ENCODE peak calls at places on chromosomes 6 and 20, in five cellular contexts. One of them, this sample, is unnamed.
A peak's percentile ranks its signal among the peaks of the same experiment; 100 is the strongest.

GRCh38 chr6:39296745-39297640 is 17.2 kb downstream of the KCNK17 start:
- DNase-seq in fibroblast of lung: no peak
- DNase-seq in posterior vena cava: peak; percentile 96
- DNase-seq in T-helper 2 cell: no peak
- DNase-seq in Caki2: no peak
- DNase-seq in this sample: no peak

GRCh38 chr6:87742106-87742505 is 40.1 kb upstream of the AKIRIN2 start:
- DNase-seq in fibroblast of lung: no peak
- DNase-seq in Caki2: no peak
- DNase-seq in posterior vena cava: no peak
- DNase-seq in T-helper 2 cell: peak; percentile 62
- DNase-seq in this sample: peak; percentile 21

GRCh38 chr6:145070791-145071190 is 664.5 kb downstream of the EPM2A start:
- DNase-seq in T-helper 2 cell: no peak
- DNase-seq in fibroblast of lung: peak; percentile 68
- DNase-seq in Caki2: no peak
- DNase-seq in posterior vena cava: no peak
- DNase-seq in this sample: no peak

GRCh38 chr6:31792741-31793140 is 2.8 kb downstream of the VARS1 start:
- DNase-seq in Caki2: peak; percentile 72
- DNase-seq in T-helper 2 cell: no peak
- DNase-seq in fibroblast of lung: peak; percentile 70
- DNase-seq in posterior vena cava: no peak
- DNase-seq in this sample: no peak

GRCh38 chr20:59300341-59301081 is at the start of gene EDN3:
- DNase-seq in posterior vena cava: no peak
- DNase-seq in T-helper 2 cell: no peak
- DNase-seq in Caki2: no peak
- DNase-seq in fibroblast of lung: no peak
- DNase-seq in this sample: no peak

GRCh38 chr6:123904228-123904627 is 100.6 kb downstream of the NKAIN2 start:
- DNase-seq in T-helper 2 cell: no peak
- DNase-seq in posterior vena cava: no peak
- DNase-seq in fibroblast of lung: no peak
- DNase-seq in Caki2: no peak
- DNase-seq in this sample: no peak

GRCh38 chr20:51586005-51586440 is 43.5 kb upstream of the NFATC2 start:
- DNase-seq in posterior vena cava: no peak
- DNase-seq in fibroblast of lung: peak; percentile 91
- DNase-seq in T-helper 2 cell: no peak
- DNase-seq in Caki2: peak; percentile 52
- DNase-seq in this sample: no peak

GRCh38 chr6:129440691-129441090 is 269.3 kb downstream of the ARHGAP18 start:
- DNase-seq in fibroblast of lung: peak; percentile 74
- DNase-seq in Caki2: no peak
- DNase-seq in posterior vena cava: peak; percentile 41
- DNase-seq in T-helper 2 cell: no peak
- DNase-seq in this sample: no peak

GRCh38 chr6:128057541-128058335 is 156.9 kb upstream of the THEMIS start:
- DNase-seq in posterior vena cava: no peak
- DNase-seq in fibroblast of lung: peak; percentile 7
- DNase-seq in T-helper 2 cell: no peak
- DNase-seq in Caki2: no peak
- DNase-seq in this sample: no peak

GRCh38 chr6:159252955-159253508 is 83.8 kb downstream of the FNDC1 start:
- DNase-seq in Caki2: peak; percentile 51
- DNase-seq in posterior vena cava: no peak
- DNase-seq in fibroblast of lung: peak; percentile 81
- DNase-seq in T-helper 2 cell: no peak
- DNase-seq in this sample: no peak

GRCh38 chr6:30544666-30545272 is 11.5 kb downstream of the GNL1 start:
- DNase-seq in Caki2: peak; percentile 56
- DNase-seq in T-helper 2 cell: peak; percentile 47
- DNase-seq in fibroblast of lung: peak; percentile 66
- DNase-seq in posterior vena cava: no peak
- DNase-seq in this sample: no peak

GRCh38 chr6:5078121-5078695 is 6.9 kb upstream of the PPP1R3G start:
- DNase-seq in T-helper 2 cell: no peak
- DNase-seq in fibroblast of lung: no peak
- DNase-seq in Caki2: no peak
- DNase-seq in posterior vena cava: no peak
- DNase-seq in this sample: no peak

GRCh38 chr6:24313477-24314141 is 44.2 kb downstream of the DCDC2 start:
- DNase-seq in fibroblast of lung: peak; percentile 99
- DNase-seq in posterior vena cava: no peak
- DNase-seq in T-helper 2 cell: no peak
- DNase-seq in Caki2: no peak
- DNase-seq in this sample: no peak

GRCh38 chr20:13525225-13525940 is 113.3 kb downstream of the TASP1 start:
- DNase-seq in T-helper 2 cell: no peak
- DNase-seq in Caki2: peak; percentile 59
- DNase-seq in posterior vena cava: no peak
- DNase-seq in fibroblast of lung: peak; percentile 79
- DNase-seq in this sample: no peak

GRCh38 chr6:160714731-160715130 is 12.7 kb downstream of the PLG start:
- DNase-seq in posterior vena cava: no peak
- DNase-seq in fibroblast of lung: no peak
- DNase-seq in T-helper 2 cell: no peak
- DNase-seq in Caki2: no peak
- DNase-seq in this sample: no peak

GRCh38 chr6:30937265-30937664 is 3.5 kb upstream of the MUCL3 start:
- DNase-seq in Caki2: no peak
- DNase-seq in T-helper 2 cell: no peak
- DNase-seq in fibroblast of lung: no peak
- DNase-seq in posterior vena cava: peak; percentile 56
- DNase-seq in this sample: no peak

This sample was measured in activated B cell treated with CpG ODN at 0.5 μM for 24 hours.